ENCODE peak calls at places on chromosomes 1 and 21, in nine cellular contexts. One of them, this sample, is unnamed.

GRCh38 chr1:181440510-181440909 is 42.8 kb upstream of the CACNA1E start:
- DNase-seq in WTC11: no peak
- DNase-seq in activated gamma-delta T cell treated with anti-CD3 and anti-CD28 coated beads, Interleukin-2, amount 50 U/mL, for 16 hours: no peak
- DNase-seq in upper lobe of left lung: no peak
- DNase-seq in stimulated activated naive CD8-positive, alpha-beta T cell treated with anti-CD3 and anti-CD28 coated beads, Interleukin-15, amount 100 ng/mL, for 72 hours: no peak
- DNase-seq in NCI-H1694: no peak
- DNase-seq in retina: no peak
- DNase-seq in amniotic stem cell: no peak
- DNase-seq in fibroblast of pulmonary artery: no peak
- DNase-seq in this sample: no peak

GRCh38 chr1:51298322-51298705 is 32.0 kb downstream of the TTC39A start:
- DNase-seq in WTC11: no peak
- DNase-seq in activated gamma-delta T cell treated with anti-CD3 and anti-CD28 coated beads, Interleukin-2, amount 50 U/mL, for 16 hours: no peak
- DNase-seq in upper lobe of left lung: no peak
- DNase-seq in stimulated activated naive CD8-positive, alpha-beta T cell treated with anti-CD3 and anti-CD28 coated beads, Interleukin-15, amount 100 ng/mL, for 72 hours: no peak
- DNase-seq in NCI-H1694: no peak
- DNase-seq in retina: no peak
- DNase-seq in amniotic stem cell: no peak
- DNase-seq in fibroblast of pulmonary artery: no peak
- DNase-seq in this sample: no peak

GRCh38 chr1:8070381-8070811 is 44.3 kb upstream of the ERRFI1 start:
- DNase-seq in WTC11: no peak
- DNase-seq in activated gamma-delta T cell treated with anti-CD3 and anti-CD28 coated beads, Interleukin-2, amount 50 U/mL, for 16 hours: no peak
- DNase-seq in upper lobe of left lung: peak
- DNase-seq in stimulated activated naive CD8-positive, alpha-beta T cell treated with anti-CD3 and anti-CD28 coated beads, Interleukin-15, amount 100 ng/mL, for 72 hours: no peak
- DNase-seq in NCI-H1694: no peak
- DNase-seq in retina: no peak
- DNase-seq in amniotic stem cell: no peak
- DNase-seq in fibroblast of pulmonary artery: no peak
- DNase-seq in this sample: peak

GRCh38 chr1:57112148-57112547 is 146.3 kb upstream of the C8B start:
- DNase-seq in WTC11: no peak
- DNase-seq in activated gamma-delta T cell treated with anti-CD3 and anti-CD28 coated beads, Interleukin-2, amount 50 U/mL, for 16 hours: no peak
- DNase-seq in upper lobe of left lung: no peak
- DNase-seq in stimulated activated naive CD8-positive, alpha-beta T cell treated with anti-CD3 and anti-CD28 coated beads, Interleukin-15, amount 100 ng/mL, for 72 hours: no peak
- DNase-seq in NCI-H1694: no peak
- DNase-seq in retina: no peak
- DNase-seq in amniotic stem cell: no peak
- DNase-seq in fibroblast of pulmonary artery: no peak
- DNase-seq in this sample: no peak

GRCh38 chr1:117573386-117574040 is 32.3 kb upstream of the TENT5C start:
- DNase-seq in WTC11: no peak
- DNase-seq in activated gamma-delta T cell treated with anti-CD3 and anti-CD28 coated beads, Interleukin-2, amount 50 U/mL, for 16 hours: no peak
- DNase-seq in upper lobe of left lung: no peak
- DNase-seq in stimulated activated naive CD8-positive, alpha-beta T cell treated with anti-CD3 and anti-CD28 coated beads, Interleukin-15, amount 100 ng/mL, for 72 hours: no peak
- DNase-seq in NCI-H1694: no peak
- DNase-seq in retina: no peak
- DNase-seq in amniotic stem cell: no peak
- DNase-seq in fibroblast of pulmonary artery: no peak
- DNase-seq in this sample: no peak

GRCh38 chr1:6378096-6378746 is 15.3 kb downstream of the ACOT7 start:
- DNase-seq in WTC11: peak
- DNase-seq in activated gamma-delta T cell treated with anti-CD3 and anti-CD28 coated beads, Interleukin-2, amount 50 U/mL, for 16 hours: no peak
- DNase-seq in upper lobe of left lung: no peak
- DNase-seq in stimulated activated naive CD8-positive, alpha-beta T cell treated with anti-CD3 and anti-CD28 coated beads, Interleukin-15, amount 100 ng/mL, for 72 hours: no peak
- DNase-seq in NCI-H1694: peak
- DNase-seq in retina: no peak
- DNase-seq in amniotic stem cell: no peak
- DNase-seq in fibroblast of pulmonary artery: no peak
- DNase-seq in this sample: peak

GRCh38 chr1:201376464-201377374 is 761 bp downstream of the TNNT2 start:
- DNase-seq in WTC11: peak
- DNase-seq in activated gamma-delta T cell treated with anti-CD3 and anti-CD28 coated beads, Interleukin-2, amount 50 U/mL, for 16 hours: no peak
- DNase-seq in upper lobe of left lung: no peak
- DNase-seq in stimulated activated naive CD8-positive, alpha-beta T cell treated with anti-CD3 and anti-CD28 coated beads, Interleukin-15, amount 100 ng/mL, for 72 hours: no peak
- DNase-seq in NCI-H1694: peak
- DNase-seq in retina: peak
- DNase-seq in amniotic stem cell: peak
- DNase-seq in fibroblast of pulmonary artery: peak
- DNase-seq in this sample: peak

GRCh38 chr1:18927082-18927653 is 24.8 kb upstream of the ALDH4A1 start:
- DNase-seq in WTC11: no peak
- DNase-seq in activated gamma-delta T cell treated with anti-CD3 and anti-CD28 coated beads, Interleukin-2, amount 50 U/mL, for 16 hours: no peak
- DNase-seq in upper lobe of left lung: no peak
- DNase-seq in stimulated activated naive CD8-positive, alpha-beta T cell treated with anti-CD3 and anti-CD28 coated beads, Interleukin-15, amount 100 ng/mL, for 72 hours: no peak
- DNase-seq in NCI-H1694: no peak
- DNase-seq in retina: no peak
- DNase-seq in amniotic stem cell: no peak
- DNase-seq in fibroblast of pulmonary artery: no peak
- DNase-seq in this sample: no peak

GRCh38 chr1:3922201-3922725 is 22.2 kb upstream of the C1orf174 start:
- DNase-seq in WTC11: no peak
- DNase-seq in activated gamma-delta T cell treated with anti-CD3 and anti-CD28 coated beads, Interleukin-2, amount 50 U/mL, for 16 hours: no peak
- DNase-seq in upper lobe of left lung: peak
- DNase-seq in stimulated activated naive CD8-positive, alpha-beta T cell treated with anti-CD3 and anti-CD28 coated beads, Interleukin-15, amount 100 ng/mL, for 72 hours: no peak
- DNase-seq in NCI-H1694: no peak
- DNase-seq in retina: no peak
- DNase-seq in amniotic stem cell: no peak
- DNase-seq in fibroblast of pulmonary artery: no peak
- DNase-seq in this sample: peak

GRCh38 chr1:202172015-202172355 is 11.6 kb upstream of the PTPN7 start:
- DNase-seq in WTC11: no peak
- DNase-seq in activated gamma-delta T cell treated with anti-CD3 and anti-CD28 coated beads, Interleukin-2, amount 50 U/mL, for 16 hours: no peak
- DNase-seq in upper lobe of left lung: no peak
- DNase-seq in stimulated activated naive CD8-positive, alpha-beta T cell treated with anti-CD3 and anti-CD28 coated beads, Interleukin-15, amount 100 ng/mL, for 72 hours: no peak
- DNase-seq in NCI-H1694: no peak
- DNase-seq in retina: no peak
- DNase-seq in amniotic stem cell: no peak
- DNase-seq in fibroblast of pulmonary artery: no peak
- DNase-seq in this sample: no peak

GRCh38 chr1:53139911-53140310 is 2.5 kb downstream of the SLC1A7 start:
- DNase-seq in WTC11: no peak
- DNase-seq in activated gamma-delta T cell treated with anti-CD3 and anti-CD28 coated beads, Interleukin-2, amount 50 U/mL, for 16 hours: no peak
- DNase-seq in upper lobe of left lung: no peak
- DNase-seq in stimulated activated naive CD8-positive, alpha-beta T cell treated with anti-CD3 and anti-CD28 coated beads, Interleukin-15, amount 100 ng/mL, for 72 hours: no peak
- DNase-seq in NCI-H1694: no peak
- DNase-seq in retina: no peak
- DNase-seq in amniotic stem cell: no peak
- DNase-seq in fibroblast of pulmonary artery: peak
- DNase-seq in this sample: no peak

GRCh38 chr1:2530501-2531361 is 668 bp upstream of the HES5 start:
- DNase-seq in WTC11: no peak
- DNase-seq in activated gamma-delta T cell treated with anti-CD3 and anti-CD28 coated beads, Interleukin-2, amount 50 U/mL, for 16 hours: no peak
- DNase-seq in upper lobe of left lung: peak
- DNase-seq in stimulated activated naive CD8-positive, alpha-beta T cell treated with anti-CD3 and anti-CD28 coated beads, Interleukin-15, amount 100 ng/mL, for 72 hours: no peak
- DNase-seq in NCI-H1694: peak
- DNase-seq in retina: peak
- DNase-seq in amniotic stem cell: no peak
- DNase-seq in fibroblast of pulmonary artery: no peak
- DNase-seq in this sample: no peak

GRCh38 chr1:116112388-116113140 is 1.4 kb downstream of the MAB21L3 start:
- DNase-seq in WTC11: no peak
- DNase-seq in activated gamma-delta T cell treated with anti-CD3 and anti-CD28 coated beads, Interleukin-2, amount 50 U/mL, for 16 hours: no peak
- DNase-seq in upper lobe of left lung: no peak
- DNase-seq in stimulated activated naive CD8-positive, alpha-beta T cell treated with anti-CD3 and anti-CD28 coated beads, Interleukin-15, amount 100 ng/mL, for 72 hours: no peak
- DNase-seq in NCI-H1694: no peak
- DNase-seq in retina: no peak
- DNase-seq in amniotic stem cell: no peak
- DNase-seq in fibroblast of pulmonary artery: no peak
- DNase-seq in this sample: no peak

GRCh38 chr1:162617513-162617912 is 14.8 kb upstream of the DDR2 start:
- DNase-seq in WTC11: no peak
- DNase-seq in activated gamma-delta T cell treated with anti-CD3 and anti-CD28 coated beads, Interleukin-2, amount 50 U/mL, for 16 hours: no peak
- DNase-seq in upper lobe of left lung: no peak
- DNase-seq in stimulated activated naive CD8-positive, alpha-beta T cell treated with anti-CD3 and anti-CD28 coated beads, Interleukin-15, amount 100 ng/mL, for 72 hours: no peak
- DNase-seq in NCI-H1694: no peak
- DNase-seq in retina: no peak
- DNase-seq in amniotic stem cell: no peak
- DNase-seq in fibroblast of pulmonary artery: no peak
- DNase-seq in this sample: no peak

GRCh38 chr1:237040823-237041222 is 1.2 kb upstream of the RYR2 start:
- DNase-seq in WTC11: no peak
- DNase-seq in activated gamma-delta T cell treated with anti-CD3 and anti-CD28 coated beads, Interleukin-2, amount 50 U/mL, for 16 hours: no peak
- DNase-seq in upper lobe of left lung: no peak
- DNase-seq in stimulated activated naive CD8-positive, alpha-beta T cell treated with anti-CD3 and anti-CD28 coated beads, Interleukin-15, amount 100 ng/mL, for 72 hours: no peak
- DNase-seq in NCI-H1694: no peak
- DNase-seq in retina: no peak
- DNase-seq in amniotic stem cell: no peak
- DNase-seq in fibroblast of pulmonary artery: no peak
- DNase-seq in this sample: no peak

GRCh38 chr1:55314740-55315139 is 99.6 kb upstream of the USP24 start:
- DNase-seq in WTC11: no peak
- DNase-seq in activated gamma-delta T cell treated with anti-CD3 and anti-CD28 coated beads, Interleukin-2, amount 50 U/mL, for 16 hours: no peak
- DNase-seq in upper lobe of left lung: no peak
- DNase-seq in stimulated activated naive CD8-positive, alpha-beta T cell treated with anti-CD3 and anti-CD28 coated beads, Interleukin-15, amount 100 ng/mL, for 72 hours: no peak
- DNase-seq in NCI-H1694: no peak
- DNase-seq in retina: no peak
- DNase-seq in amniotic stem cell: no peak
- DNase-seq in fibroblast of pulmonary artery: no peak
- DNase-seq in this sample: no peak

GRCh38 chr1:95325337-95325736 is 91.3 kb downstream of the RWDD3 start:
- DNase-seq in WTC11: no peak
- DNase-seq in activated gamma-delta T cell treated with anti-CD3 and anti-CD28 coated beads, Interleukin-2, amount 50 U/mL, for 16 hours: no peak
- DNase-seq in upper lobe of left lung: no peak
- DNase-seq in stimulated activated naive CD8-positive, alpha-beta T cell treated with anti-CD3 and anti-CD28 coated beads, Interleukin-15, amount 100 ng/mL, for 72 hours: no peak
- DNase-seq in NCI-H1694: peak
- DNase-seq in retina: no peak
- DNase-seq in amniotic stem cell: no peak
- DNase-seq in fibroblast of pulmonary artery: no peak
- DNase-seq in this sample: no peak

GRCh38 chr1:192951961-192952460 is 107.1 kb downstream of the UCHL5 start:
- DNase-seq in WTC11: no peak
- DNase-seq in activated gamma-delta T cell treated with anti-CD3 and anti-CD28 coated beads, Interleukin-2, amount 50 U/mL, for 16 hours: no peak
- DNase-seq in upper lobe of left lung: peak
- DNase-seq in stimulated activated naive CD8-positive, alpha-beta T cell treated with anti-CD3 and anti-CD28 coated beads, Interleukin-15, amount 100 ng/mL, for 72 hours: no peak
- DNase-seq in NCI-H1694: no peak
- DNase-seq in retina: no peak
- DNase-seq in amniotic stem cell: peak
- DNase-seq in fibroblast of pulmonary artery: peak
- DNase-seq in this sample: no peak

GRCh38 chr1:231240531-231240882 is 505 bp upstream of the GNPAT start:
- DNase-seq in WTC11: no peak
- DNase-seq in activated gamma-delta T cell treated with anti-CD3 and anti-CD28 coated beads, Interleukin-2, amount 50 U/mL, for 16 hours: no peak
- DNase-seq in upper lobe of left lung: no peak
- DNase-seq in stimulated activated naive CD8-positive, alpha-beta T cell treated with anti-CD3 and anti-CD28 coated beads, Interleukin-15, amount 100 ng/mL, for 72 hours: no peak
- DNase-seq in NCI-H1694: no peak
- DNase-seq in retina: no peak
- DNase-seq in amniotic stem cell: no peak
- DNase-seq in fibroblast of pulmonary artery: no peak
- DNase-seq in this sample: no peak

GRCh38 chr21:38142226-38142625 is 114.6 kb upstream of the KCNJ15 start:
- DNase-seq in WTC11: no peak
- DNase-seq in activated gamma-delta T cell treated with anti-CD3 and anti-CD28 coated beads, Interleukin-2, amount 50 U/mL, for 16 hours: no peak
- DNase-seq in upper lobe of left lung: no peak
- DNase-seq in stimulated activated naive CD8-positive, alpha-beta T cell treated with anti-CD3 and anti-CD28 coated beads, Interleukin-15, amount 100 ng/mL, for 72 hours: no peak
- DNase-seq in NCI-H1694: no peak
- DNase-seq in retina: no peak
- DNase-seq in amniotic stem cell: no peak
- DNase-seq in fibroblast of pulmonary artery: no peak
- DNase-seq in this sample: no peak

GRCh38 chr1:3038571-3039181 is 17.4 kb downstream of the ACTRT2 start:
- DNase-seq in WTC11: no peak
- DNase-seq in activated gamma-delta T cell treated with anti-CD3 and anti-CD28 coated beads, Interleukin-2, amount 50 U/mL, for 16 hours: no peak
- DNase-seq in upper lobe of left lung: peak
- DNase-seq in stimulated activated naive CD8-positive, alpha-beta T cell treated with anti-CD3 and anti-CD28 coated beads, Interleukin-15, amount 100 ng/mL, for 72 hours: no peak
- DNase-seq in NCI-H1694: no peak
- DNase-seq in retina: no peak
- DNase-seq in amniotic stem cell: no peak
- DNase-seq in fibroblast of pulmonary artery: no peak
- DNase-seq in this sample: no peak

GRCh38 chr1:87603636-87604035 is 275.0 kb downstream of the LMO4 start:
- DNase-seq in WTC11: no peak
- DNase-seq in activated gamma-delta T cell treated with anti-CD3 and anti-CD28 coated beads, Interleukin-2, amount 50 U/mL, for 16 hours: no peak
- DNase-seq in upper lobe of left lung: no peak
- DNase-seq in stimulated activated naive CD8-positive, alpha-beta T cell treated with anti-CD3 and anti-CD28 coated beads, Interleukin-15, amount 100 ng/mL, for 72 hours: no peak
- DNase-seq in NCI-H1694: no peak
- DNase-seq in retina: no peak
- DNase-seq in amniotic stem cell: no peak
- DNase-seq in fibroblast of pulmonary artery: no peak
- DNase-seq in this sample: no peak

GRCh38 chr21:35370071-35370470 is 321.0 kb upstream of the RUNX1 start:
- DNase-seq in WTC11: no peak
- DNase-seq in activated gamma-delta T cell treated with anti-CD3 and anti-CD28 coated beads, Interleukin-2, amount 50 U/mL, for 16 hours: no peak
- DNase-seq in upper lobe of left lung: no peak
- DNase-seq in stimulated activated naive CD8-positive, alpha-beta T cell treated with anti-CD3 and anti-CD28 coated beads, Interleukin-15, amount 100 ng/mL, for 72 hours: no peak
- DNase-seq in NCI-H1694: no peak
- DNase-seq in retina: no peak
- DNase-seq in amniotic stem cell: no peak
- DNase-seq in fibroblast of pulmonary artery: no peak
- DNase-seq in this sample: no peak

GRCh38 chr1:104706631-104707147 is 957.0 kb downstream of the AMY1C start:
- DNase-seq in WTC11: no peak
- DNase-seq in activated gamma-delta T cell treated with anti-CD3 and anti-CD28 coated beads, Interleukin-2, amount 50 U/mL, for 16 hours: no peak
- DNase-seq in upper lobe of left lung: no peak
- DNase-seq in stimulated activated naive CD8-positive, alpha-beta T cell treated with anti-CD3 and anti-CD28 coated beads, Interleukin-15, amount 100 ng/mL, for 72 hours: no peak
- DNase-seq in NCI-H1694: no peak
- DNase-seq in retina: no peak
- DNase-seq in amniotic stem cell: no peak
- DNase-seq in fibroblast of pulmonary artery: no peak
- DNase-seq in this sample: peak

GRCh38 chr1:50717327-50717726 is 242.7 kb downstream of the FAF1 start:
- DNase-seq in WTC11: no peak
- DNase-seq in activated gamma-delta T cell treated with anti-CD3 and anti-CD28 coated beads, Interleukin-2, amount 50 U/mL, for 16 hours: no peak
- DNase-seq in upper lobe of left lung: no peak
- DNase-seq in stimulated activated naive CD8-positive, alpha-beta T cell treated with anti-CD3 and anti-CD28 coated beads, Interleukin-15, amount 100 ng/mL, for 72 hours: no peak
- DNase-seq in NCI-H1694: no peak
- DNase-seq in retina: no peak
- DNase-seq in amniotic stem cell: no peak
- DNase-seq in fibroblast of pulmonary artery: no peak
- DNase-seq in this sample: no peak

GRCh38 chr1:114157275-114157660 is 3.6 kb upstream of the SYT6 start:
- DNase-seq in WTC11: no peak
- DNase-seq in activated gamma-delta T cell treated with anti-CD3 and anti-CD28 coated beads, Interleukin-2, amount 50 U/mL, for 16 hours: no peak
- DNase-seq in upper lobe of left lung: no peak
- DNase-seq in stimulated activated naive CD8-positive, alpha-beta T cell treated with anti-CD3 and anti-CD28 coated beads, Interleukin-15, amount 100 ng/mL, for 72 hours: no peak
- DNase-seq in NCI-H1694: no peak
- DNase-seq in retina: no peak
- DNase-seq in amniotic stem cell: no peak
- DNase-seq in fibroblast of pulmonary artery: no peak
- DNase-seq in this sample: no peak

This sample was measured in GM23338.